ENCODE peak calls at places on chromosomes 11 and 22, in six cellular contexts. N is NAMALWA, A is activated gamma-delta T cell, I is sciatic nerve, H is lower leg skin, E is nephron progenitor cell. Z is an unnamed sample.

GRCh38 chr11:64661146-64661545 is 61.9 kb downstream of the NRXN2 start:
- DNase-seq in I (peak), N (no peak), A (no peak), E (no peak), H (no peak), Z (no peak)

GRCh38 chr11:99671808-99672409 is 651.2 kb downstream of the CNTN5 start:
- DNase-seq in E (no peak), I (no peak), H (no peak), N (no peak), A (no peak), Z (no peak)

GRCh38 chr11:108945341-108945740 is 280.5 kb downstream of the DDX10 start:
- DNase-seq in E (no peak), A (no peak), I (no peak), H (no peak), N (no peak), Z (no peak)

GRCh38 chr22:21650823-21651520 is 8.9 kb downstream of the SDF2L1 start:
- DNase-seq in H (no peak), A (no peak), N (peak), I (no peak), E (no peak), Z (no peak)

GRCh38 chr22:17198188-17199130 is 20.8 kb downstream of the ADA2 start:
- DNase-seq in N (no peak), E (peak), H (no peak), A (no peak), I (no peak), Z (no peak)

GRCh38 chr22:36373258-36373579 is 14.5 kb downstream of the MYH9 start:
- DNase-seq in H (peak), N (no peak), E (no peak), A (no peak), I (peak), Z (no peak)

GRCh38 chr22:36267896-36268485 is 15.1 kb downstream of the APOL1 start:
- DNase-seq in E (no peak), I (no peak), N (no peak), H (peak), A (no peak), Z (no peak)

GRCh38 chr11:121553367-121553766 is 100.6 kb upstream of the SORL1-AS1 start:
- DNase-seq in E (no peak), N (no peak), H (no peak), I (no peak), A (no peak), Z (no peak)

GRCh38 chr11:102843474-102843873 is at the start of gene MMP3:
- DNase-seq in N (no peak), I (no peak), A (no peak), E (no peak), H (no peak), Z (no peak)

GRCh38 chr11:35907648-35908431 is 36.0 kb upstream of the LDLRAD3 start:
- DNase-seq in I (no peak), A (no peak), N (no peak), H (no peak), E (no peak), Z (no peak)

GRCh38 chr11:1652778-1653540 is 23.4 kb downstream of the KRTAP5-5 start:
- DNase-seq in H (peak), I (peak), N (peak), A (peak), E (peak), Z (peak)

GRCh38 chr11:103936059-103936458 is 100.4 kb upstream of the DDI1 start:
- DNase-seq in E (no peak), N (no peak), I (no peak), A (no peak), H (no peak), Z (no peak)

GRCh38 chr22:27185903-27186302 is 528.5 kb downstream of the MIAT start:
- DNase-seq in A (no peak), H (no peak), N (no peak), E (no peak), I (no peak), Z (no peak)

GRCh38 chr11:107882095-107882820 is 23.7 kb upstream of the SLC35F2 start:
- DNase-seq in I (no peak), A (no peak), N (no peak), H (peak), E (no peak), Z (no peak)

GRCh38 chr22:23752090-23752691 is 1.3 kb upstream of the ZNF70 start:
- DNase-seq in A (no peak), I (no peak), N (peak), H (no peak), E (no peak), Z (no peak)

GRCh38 chr11:45025716-45026492 is 75.2 kb upstream of the TP53I11 start:
- DNase-seq in I (peak), A (no peak), H (peak), N (peak), E (no peak), Z (no peak)

GRCh38 chr11:94754335-94754734 is 13.8 kb upstream of the AMOTL1 start:
- DNase-seq in H (no peak), N (no peak), E (no peak), I (no peak), A (no peak), Z (no peak)

GRCh38 chr22:40819741-40820140 is 595 bp upstream of the SLC25A17 start:
- DNase-seq in N (no peak), H (no peak), A (no peak), E (no peak), I (no peak), Z (no peak)

GRCh38 chr11:20563871-20564270 is 35.5 kb upstream of the SLC6A5 start:
- DNase-seq in A (no peak), N (no peak), I (no peak), E (no peak), H (no peak), Z (no peak)

GRCh38 chr11:133531971-133532651 is at the start of gene OPCML:
- DNase-seq in A (no peak), I (no peak), N (no peak), H (no peak), E (peak), Z (peak)

GRCh38 chr22:20080776-20081654 is 974 bp downstream of the DGCR8 start:
- DNase-seq in E (peak), A (no peak), N (no peak), I (no peak), H (peak), Z (peak)

GRCh38 chr11:78841451-78842060 is 266.9 kb upstream of the NARS2 start:
- DNase-seq in E (peak), I (no peak), A (no peak), N (no peak), H (peak), Z (no peak)

GRCh38 chr22:33867118-33867863 is 53.0 kb downstream of the LARGE1 start:
- DNase-seq in I (no peak), A (no peak), H (no peak), N (no peak), E (no peak), Z (no peak)

GRCh38 chr11:95318459-95318858 is 87.5 kb upstream of the SESN3 start:
- DNase-seq in I (no peak), N (no peak), H (no peak), A (no peak), E (no peak), Z (no peak)

GRCh38 chr11:64566042-64566914 is 24.7 kb upstream of the SLC22A12 start:
- DNase-seq in N (peak), E (peak), I (no peak), H (no peak), A (no peak), Z (no peak)

GRCh38 chr11:198236-198806 is 5.4 kb downstream of the SCGB1C1 start:
- DNase-seq in I (peak), H (peak), N (no peak), E (no peak), A (no peak), Z (no peak)

GRCh38 chr22:26516503-26516902 is 4.2 kb upstream of the TFIP11 start:
- DNase-seq in N (peak), A (no peak), I (no peak), H (no peak), E (no peak), Z (no peak)

Z was measured in occipital lobe.